ENCODE peak calls at places on chromosomes 13 and 19, in four cellular contexts. Y is IMR-90, F is trophoblast cell, U is neuronal stem cell. Z is an unnamed sample.

GRCh38 chr19:38735257-38735686 is 9.0 kb downstream of the CAPN12 start:
- DNase-seq in Y (no peak), F (peak; percentile 39), U (no peak), Z (no peak)

GRCh38 chr13:24306632-24307031 is 2.7 kb upstream of the C1QTNF9 start:
- DNase-seq in Y (peak; percentile 73), F (no peak), U (no peak), Z (peak; percentile 31)

GRCh38 chr19:3868770-3869456 is at the start of gene ZFR2:
- DNase-seq in Y (no peak), F (no peak), U (no peak), Z (no peak)

GRCh38 chr19:40815223-40815622 is 16.2 kb downstream of the EGLN2 start:
- DNase-seq in Y (no peak), F (no peak), U (no peak), Z (no peak)

GRCh38 chr19:9917322-9917721 is 19.0 kb downstream of the OLFM2 start:
- DNase-seq in Y (peak; percentile 60), F (no peak), U (no peak), Z (peak; percentile 67)

GRCh38 chr19:14433454-14434156 is 499 bp downstream of the PKN1 start:
- DNase-seq in Y (no peak), F (no peak), U (no peak), Z (no peak)

GRCh38 chr19:4977299-4978174 is 8.6 kb downstream of the KDM4B start:
- DNase-seq in Y (peak; percentile 95), F (peak; percentile 68), U (no peak), Z (peak; percentile 92)

GRCh38 chr13:30916991-30917390 is 10.9 kb downstream of the MEDAG start:
- DNase-seq in Y (no peak), F (no peak), U (no peak), Z (no peak)

GRCh38 chr19:39671739-39672363 is 16.1 kb downstream of the LGALS16 start:
- DNase-seq in Y (peak; percentile 43), F (peak; percentile 53), U (peak; percentile 46), Z (peak; percentile 45)

GRCh38 chr13:91596832-91597231 is 198.4 kb downstream of the GPC5 start:
- DNase-seq in Y (no peak), F (no peak), U (no peak), Z (no peak)

GRCh38 chr19:1725100-1726064 is 27.9 kb upstream of the ONECUT3 start:
- DNase-seq in Y (peak; percentile 28), F (no peak), U (peak; percentile 82), Z (peak; percentile 53)

GRCh38 chr13:91721413-91721812 is 323.0 kb downstream of the GPC5 start:
- DNase-seq in Y (no peak), F (no peak), U (no peak), Z (no peak)

GRCh38 chr13:32737111-32737571 is 150.9 kb downstream of the PDS5B start:
- DNase-seq in Y (no peak), F (no peak), U (no peak), Z (peak; percentile 48)

GRCh38 chr19:40331052-40331451 is 17.1 kb downstream of the C19orf47 start:
- DNase-seq in Y (no peak), F (peak; percentile 90), U (no peak), Z (no peak)

GRCh38 chr19:44635581-44636438 is 7.9 kb upstream of the PVR start:
- DNase-seq in Y (peak; percentile 63), F (no peak), U (no peak), Z (no peak)

GRCh38 chr19:18701250-18701608 is 17.7 kb downstream of the CRTC1 start:
- DNase-seq in Y (no peak), F (no peak), U (no peak), Z (no peak)

GRCh38 chr13:73803997-73804396 is 330.2 kb downstream of the KLF12 start:
- DNase-seq in Y (peak; percentile 74), F (no peak), U (no peak), Z (peak; percentile 47)

GRCh38 chr13:83178008-83178407 is 704.3 kb downstream of the SLITRK1 start:
- DNase-seq in Y (no peak), F (no peak), U (no peak), Z (no peak)

GRCh38 chr19:54179921-54180452 is 7.0 kb upstream of the TMC4 start:
- DNase-seq in Y (peak; percentile 60), F (peak; percentile 33), U (peak; percentile 84), Z (peak; percentile 89)

GRCh38 chr19:17234911-17235617 is 9.0 kb downstream of the OCEL1 start:
- DNase-seq in Y (peak; percentile 38), F (no peak), U (no peak), Z (peak; percentile 67)

GRCh38 chr13:113724780-113725315 is 34.2 kb upstream of the TMEM255B start:
- DNase-seq in Y (peak; percentile 23), F (no peak), U (peak; percentile 66), Z (peak; percentile 45)

GRCh38 chr19:19782783-19783182 is 38.8 kb downstream of the ZNF506 start:
- DNase-seq in Y (no peak), F (no peak), U (no peak), Z (no peak)

GRCh38 chr19:30423481-30423880 is 51.3 kb downstream of the ZNF536 start:
- DNase-seq in Y (no peak), F (no peak), U (no peak), Z (no peak)

GRCh38 chr19:45475537-45476348 is 7.9 kb downstream of the FOSB start:
- DNase-seq in Y (peak; percentile 32), F (peak; percentile 76), U (no peak), Z (peak; percentile 97)

GRCh38 chr13:96141032-96141431 is 51.1 kb downstream of the HS6ST3 start:
- DNase-seq in Y (peak; percentile 2), F (no peak), U (no peak), Z (peak; percentile 29)

GRCh38 chr19:50520822-50521465 is 7.2 kb upstream of the ASPDH start:
- DNase-seq in Y (no peak), F (no peak), U (no peak), Z (no peak)

GRCh38 chr13:99655351-99656091 is 154.2 kb downstream of the TM9SF2 start:
- DNase-seq in Y (peak; percentile 24), F (peak; percentile 58), U (no peak), Z (peak; percentile 9)

GRCh38 chr13:33918199-33918932 is 100.4 kb downstream of the RFC3 start:
- DNase-seq in Y (peak; percentile 71), F (no peak), U (no peak), Z (peak; percentile 72)

GRCh38 chr13:30927595-30927994 is 4.9 kb upstream of the TEX26 start:
- DNase-seq in Y (no peak), F (no peak), U (no peak), Z (no peak)

GRCh38 chr13:44543424-44543823 is 32.7 kb downstream of the TSC22D1 start:
- DNase-seq in Y (no peak), F (no peak), U (no peak), Z (no peak)

GRCh38 chr13:30906411-30906990 is 430 bp downstream of the MEDAG start:
- DNase-seq in Y (no peak), F (no peak), U (no peak), Z (no peak)

GRCh38 chr19:51654783-51655182 is 8.2 kb upstream of the SIGLEC14 start:
- DNase-seq in Y (no peak), F (no peak), U (no peak), Z (no peak)

GRCh38 chr13:70237131-70237530 is 128.9 kb upstream of the KLHL1 start:
- DNase-seq in Y (no peak), F (no peak), U (no peak), Z (peak; percentile 61)
- H2BK120ac ChIP-seq in Y (no peak overlapping the region), F (no peak overlapping the region), U (no peak overlapping the region), Z (no peak overlapping the region)

DNA sequence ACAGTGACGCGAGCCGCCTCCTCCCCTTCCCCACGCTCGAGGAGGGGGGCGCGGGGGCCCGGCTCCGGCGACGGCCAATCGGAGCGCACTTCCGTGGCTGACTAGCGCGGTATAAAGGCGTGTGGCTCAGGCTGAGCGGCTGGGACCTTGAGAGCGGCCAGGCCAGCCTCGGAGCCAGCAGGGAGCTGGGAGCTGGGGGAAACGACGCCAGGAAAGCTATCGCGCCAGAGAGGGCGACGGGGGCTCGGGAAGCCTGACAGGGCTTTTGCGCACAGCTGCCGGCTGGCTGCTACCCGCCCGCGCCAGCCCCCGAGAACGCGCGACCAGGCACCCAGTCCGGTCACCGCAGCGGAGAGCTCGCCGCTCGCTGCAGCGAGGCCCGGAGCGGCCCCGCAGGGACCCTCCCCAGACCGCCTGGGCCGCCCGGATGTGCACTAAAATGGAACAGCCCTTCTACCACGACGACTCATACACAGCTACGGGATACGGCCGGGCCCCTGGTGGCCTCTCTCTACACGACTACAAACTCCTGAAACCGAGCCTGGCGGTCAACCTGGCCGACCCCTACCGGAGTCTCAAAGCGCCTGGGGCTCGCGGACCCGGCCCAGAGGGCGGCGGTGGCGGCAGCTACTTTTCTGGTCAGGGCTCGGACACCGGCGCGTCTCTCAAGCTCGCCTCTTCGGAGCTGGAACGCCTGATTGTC is at the start of gene JUNB:
- DNase-seq in Y (peak; percentile 96), F (peak; percentile 94), U (no peak), Z (peak; percentile 98)
- H3K18ac ChIP-seq in Y (peak within 1 kb of the TSS; percentile 64), F (peak within 1 kb of the TSS; percentile 87), U (peak within 1 kb of the TSS; percentile 97), Z (peak within 1 kb of the TSS; percentile 99)

GRCh38 chr13:48533986-48534600 is 1.2 kb upstream of the RCBTB2 start:
- DNase-seq in Y (no peak), F (no peak), U (no peak), Z (no peak)
- H3K4me3 ChIP-seq in Y (no peak overlapping the region), F (no peak overlapping the region), U (no peak overlapping the region), Z (no peak overlapping the region)

DNA sequence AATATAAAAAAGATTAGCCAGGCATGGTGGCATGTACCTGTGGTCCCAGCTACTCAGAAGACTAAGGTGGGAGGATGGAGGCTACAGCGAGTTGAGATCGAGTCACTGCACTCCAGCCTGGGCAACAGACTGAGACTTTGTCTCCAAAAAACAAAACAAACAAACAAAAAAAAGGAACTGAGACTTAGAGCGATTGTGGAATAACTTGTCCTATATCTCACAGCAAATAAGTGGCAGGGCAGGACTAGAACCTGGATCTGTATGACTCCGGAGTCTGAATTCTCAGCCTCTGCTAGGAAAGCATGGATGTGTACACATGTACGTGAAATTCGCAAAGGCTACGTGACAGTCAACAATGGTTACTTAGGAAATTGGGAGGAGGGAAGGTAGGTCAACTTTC is 20.1 kb downstream of the KRTDAP start:
- DNase-seq in Y (no peak), F (no peak), U (no peak), Z (no peak)
- H2BK120ac ChIP-seq in Y (no peak overlapping the region), F (no peak overlapping the region), U (no peak overlapping the region), Z (no peak overlapping the region)

DNA sequence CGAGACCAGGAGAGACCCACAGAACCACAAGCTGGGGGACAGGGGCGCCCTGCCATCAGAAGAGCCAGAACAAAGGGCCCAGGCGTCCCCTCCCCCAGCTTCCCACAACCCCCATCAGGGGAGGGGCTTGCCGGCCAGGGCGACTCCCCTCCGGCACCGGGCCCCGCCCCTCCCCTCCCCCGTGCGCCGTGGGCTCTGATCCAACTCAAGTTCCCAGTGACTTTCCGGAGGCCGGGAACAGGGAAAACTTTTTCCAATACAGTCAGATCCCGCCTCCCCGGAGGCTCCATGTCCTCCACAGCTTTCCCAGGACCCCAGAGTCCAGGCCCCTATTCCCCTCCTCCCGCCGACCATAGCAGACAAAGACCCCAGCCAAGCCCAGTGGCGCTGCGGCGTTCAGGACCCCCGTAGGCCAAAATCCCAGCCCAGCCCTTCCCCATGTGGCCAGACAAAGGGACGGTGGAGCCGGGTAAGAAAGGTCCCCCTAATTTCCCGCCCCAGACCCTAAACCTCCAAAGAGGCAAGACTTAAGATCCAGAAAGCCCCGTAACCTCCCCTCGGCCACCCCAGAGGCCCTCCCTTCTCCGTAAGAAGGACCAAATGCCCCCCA is 673 bp downstream of the TEAD2 start:
- DNase-seq in Y (peak; percentile 80), F (peak; percentile 21), U (peak; percentile 70), Z (peak; percentile 93)
- H3K18ac ChIP-seq in Y (peak overlapping the region; percentile 99), F (peak overlapping the region; percentile 97), U (peak overlapping the region; percentile 100), Z (peak overlapping the region; percentile 100)